ENCODE peak calls at places on chromosomes 1 and 21, in seven cellular contexts. B, D, E, W, S, M and Z are unnamed samples.
A peak's percentile ranks its signal among the peaks of the same experiment; 100 is the strongest.

GRCh38 chr21:41482321-41482720 is 25.6 kb downstream of the TMPRSS2 start:
- DNase-seq in B (no peak), D (no peak), E (no peak), W (peak; percentile 23), S (no peak), M (no peak), Z (no peak)

GRCh38 chr1:197092491-197093023 is 25.5 kb upstream of the F13B start:
- DNase-seq in B (no peak), D (no peak), E (no peak), W (no peak), S (no peak), M (no peak), Z (no peak)

GRCh38 chr21:17343055-17343454 is 169.8 kb upstream of the CXADR start:
- DNase-seq in B (no peak), D (no peak), E (peak; percentile 11), W (no peak), S (no peak), M (no peak), Z (no peak)

GRCh38 chr1:62809788-62810187 is 25.9 kb downstream of the ATG4C start:
- DNase-seq in B (no peak), D (no peak), E (no peak), W (no peak), S (no peak), M (peak; percentile 12), Z (no peak)

GRCh38 chr1:51926171-51926812 is 47.8 kb upstream of the NRDC start:
- DNase-seq in B (no peak), D (peak; percentile 79), E (no peak), W (no peak), S (no peak), M (no peak), Z (no peak)

GRCh38 chr1:242019018-242019417 is 20.1 kb upstream of the MAP1LC3C start:
- DNase-seq in B (no peak), D (no peak), E (no peak), W (no peak), S (no peak), M (no peak), Z (no peak)

GRCh38 chr1:50992532-50993318 is 22.7 kb downstream of the CDKN2C start:
- DNase-seq in B (no peak), D (no peak), E (no peak), W (no peak), S (no peak), M (no peak), Z (no peak)

GRCh38 chr1:114092118-114092517 is 61.6 kb downstream of the SYT6 start:
- DNase-seq in B (no peak), D (no peak), E (no peak), W (no peak), S (no peak), M (no peak), Z (no peak)

GRCh38 chr21:44065428-44065827 is 41.8 kb upstream of the PWP2 start:
- DNase-seq in B (no peak), D (no peak), E (no peak), W (no peak), S (no peak), M (peak; percentile 68), Z (no peak)

GRCh38 chr1:221858758-221859157 is 116.9 kb upstream of the DUSP10 start:
- DNase-seq in B (no peak), D (peak; percentile 89), E (no peak), W (peak; percentile 47), S (no peak), M (no peak), Z (no peak)

GRCh38 chr1:36159614-36160387 is 3.8 kb downstream of the MAP7D1 start:
- DNase-seq in B (no peak), D (no peak), E (no peak), W (no peak), S (no peak), M (no peak), Z (no peak)

GRCh38 chr1:234047113-234047512 is 142.6 kb downstream of the SLC35F3 start:
- DNase-seq in B (no peak), D (no peak), E (no peak), W (no peak), S (no peak), M (no peak), Z (no peak)

GRCh38 chr1:38114231-38114630 is 67.6 kb upstream of the POU3F1 start:
- DNase-seq in B (no peak), D (peak; percentile 5), E (no peak), W (no peak), S (no peak), M (no peak), Z (no peak)

GRCh38 chr1:245363821-245364220 is 209.0 kb downstream of the KIF26B start:
- DNase-seq in B (no peak), D (no peak), E (no peak), W (no peak), S (no peak), M (no peak), Z (no peak)

GRCh38 chr21:40118527-40118926 is 251.3 kb downstream of the PCP4 start:
- DNase-seq in B (no peak), D (no peak), E (no peak), W (no peak), S (no peak), M (no peak), Z (no peak)

GRCh38 chr1:40383095-40383487 is 9.6 kb downstream of the SMAP2 start:
- DNase-seq in B (no peak), D (no peak), E (no peak), W (no peak), S (no peak), M (no peak), Z (no peak)

GRCh38 chr1:66298427-66298826 is 235.5 kb upstream of the SGIP1 start:
- DNase-seq in B (no peak), D (no peak), E (no peak), W (no peak), S (no peak), M (no peak), Z (no peak)

GRCh38 chr1:189619682-189620332 is 857.9 kb downstream of the BRINP3 start:
- DNase-seq in B (no peak), D (peak; percentile 0), E (peak; percentile 2), W (peak; percentile 64), S (no peak), M (no peak), Z (peak; percentile 81)

GRCh38 chr1:206713910-206714312 is 29.2 kb downstream of the MAPKAPK2 start:
- DNase-seq in B (no peak), D (peak; percentile 57), E (no peak), W (no peak), S (no peak), M (no peak), Z (no peak)

DNA sequence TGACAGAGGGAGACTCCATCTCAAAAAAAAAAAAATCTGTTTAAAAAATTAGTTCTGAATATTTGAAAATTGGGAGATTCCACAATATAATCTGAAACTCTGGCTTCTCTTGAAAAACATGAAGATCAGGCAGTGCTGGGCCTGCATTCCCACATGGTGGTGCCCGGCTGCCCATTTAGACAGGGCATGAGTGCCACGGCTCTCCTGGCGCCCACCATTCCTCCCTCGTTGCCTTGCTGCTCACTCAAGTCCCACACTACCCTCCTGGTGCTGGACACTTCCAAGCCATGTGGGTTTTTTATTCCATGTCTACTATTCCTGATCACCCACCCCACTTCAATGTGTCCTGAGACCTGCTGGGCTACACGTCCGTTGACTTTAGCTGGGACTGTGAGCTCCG is 10.8 kb upstream of the MYOM3 start:
- DNase-seq in B (no peak), D (no peak), E (no peak), W (no peak), S (no peak), M (no peak), Z (no peak)
- TF ChIP-seq CTCF in B (no peak), D (no peak), E (no peak), W (no peak), S (no peak), M (no peak), Z (no peak)

DNA sequence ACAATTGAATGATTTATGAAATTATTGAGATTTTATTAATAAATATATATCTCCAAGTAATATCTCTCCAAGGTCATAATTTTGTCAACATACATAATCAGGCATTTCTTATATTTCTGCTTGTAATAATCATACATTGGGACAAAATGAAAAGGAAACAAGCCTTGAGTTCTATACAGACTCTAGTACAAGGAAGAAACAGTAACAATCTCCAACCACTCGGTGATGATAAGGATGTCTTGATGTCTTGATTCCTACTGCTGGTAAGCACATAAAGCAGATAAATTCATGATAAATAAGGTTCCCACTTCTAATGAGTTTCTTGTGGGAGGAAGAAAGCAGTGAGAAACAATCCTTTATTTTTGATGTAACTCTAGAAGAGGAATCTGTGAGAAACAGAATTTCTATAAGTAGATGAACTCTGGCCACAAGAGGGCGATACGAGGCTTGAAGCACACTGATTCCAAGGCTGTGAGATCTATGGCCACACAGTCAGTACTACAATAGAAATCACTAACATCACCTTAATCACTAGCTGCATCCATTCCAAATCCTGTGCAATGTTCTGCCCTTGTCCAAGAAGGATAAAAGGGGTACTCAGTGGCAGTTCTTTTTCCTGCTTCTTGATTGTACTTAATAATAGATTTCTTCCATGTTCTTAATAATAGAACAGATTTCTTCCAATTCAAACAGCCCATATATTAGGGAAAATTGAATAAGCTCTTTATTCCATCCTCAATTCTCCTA is 41.4 kb upstream of the LRRC8B start:
- DNase-seq in B (no peak), D (peak; percentile 64), E (peak; percentile 61), W (peak; percentile 66), S (peak; percentile 64), M (peak; percentile 56), Z (no peak)
- TF ChIP-seq CTCF in B (peak; percentile 73), D (peak; percentile 91), E (peak; percentile 65), W (peak; percentile 82), S (peak; percentile 81), M (peak; percentile 70), Z (peak; percentile 92)

GRCh38 chr1:25569599-25570458 is 26.4 kb downstream of the LDLRAP1 start:
- DNase-seq in B (peak; percentile 45), D (no peak), E (no peak), W (no peak), S (no peak), M (no peak), Z (no peak)

GRCh38 chr1:25566730-25567341 is 23.4 kb downstream of the LDLRAP1 start:
- DNase-seq in B (no peak), D (peak; percentile 83), E (no peak), W (peak; percentile 80), S (peak; percentile 70), M (no peak), Z (peak; percentile 54)

GRCh38 chr1:25567710-25568089 is 24.3 kb downstream of the LDLRAP1 start:
- DNase-seq in B (no peak), D (no peak), E (no peak), W (no peak), S (peak; percentile 43), M (no peak), Z (peak; percentile 49)

GRCh38 chr1:25568834-25569598 is 25.6 kb downstream of the LDLRAP1 start:
- DNase-seq in B (no peak), D (peak; percentile 75), E (no peak), W (peak; percentile 33), S (peak; percentile 64), M (no peak), Z (peak; percentile 84)

GRCh38 chr1:25568090-25568833 is 24.9 kb downstream of the LDLRAP1 start:
- DNase-seq in B (no peak), D (peak; percentile 39), E (no peak), W (no peak), S (peak; percentile 51), M (no peak), Z (peak; percentile 98)
- TF ChIP-seq CTCF in B (no peak), D (peak; percentile 28), E (no peak), W (peak; percentile 26), S (no peak), M (no peak), Z (peak; percentile 60)

DNA sequence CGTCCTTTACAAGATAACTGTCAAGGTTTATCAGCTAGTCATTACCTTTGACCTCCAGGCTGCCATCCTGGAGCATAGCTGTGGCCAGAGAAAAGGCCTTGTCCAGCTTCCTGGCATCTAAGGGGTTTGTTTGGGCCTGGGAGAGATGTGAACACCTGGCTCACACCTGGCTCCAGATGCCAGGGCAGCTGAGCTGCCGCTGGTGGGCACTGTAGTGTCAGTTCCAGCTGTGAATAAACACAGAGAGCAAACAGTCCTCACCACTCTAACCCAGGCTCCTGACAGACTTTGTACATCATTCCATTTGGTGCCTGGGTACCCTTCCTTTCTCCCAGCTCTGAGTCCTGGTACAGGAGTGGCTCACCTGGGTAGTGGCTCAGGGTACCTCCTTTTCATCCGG is 14.3 kb upstream of the KCNA10 start:
- DNase-seq in B (no peak), D (no peak), E (no peak), W (no peak), S (no peak), M (no peak), Z (no peak)
- TF ChIP-seq CTCF in B (no peak), D (no peak), E (no peak), W (no peak), S (no peak), M (peak; percentile 8), Z (no peak)